ENCODE peak calls at places on chromosomes 3 and 15, in seven cellular contexts. L, Y, T, N, X, J and C are unnamed samples.
A peak's percentile ranks its signal among the peaks of the same experiment; 100 is the strongest.

GRCh38 chr15:75693501-75694240 is 19.0 kb downstream of the CSPG4 start:
- DNase-seq in L (peak; percentile 90), Y (no peak), T (peak; percentile 76), N (no peak), X (peak; percentile 84), J (no peak), C (peak; percentile 27)

GRCh38 chr3:177294221-177294620 is 96.9 kb upstream of the TBL1XR1 start:
- DNase-seq in L (no peak), Y (no peak), T (peak; percentile 69), N (no peak), X (no peak), J (no peak), C (peak; percentile 99)

GRCh38 chr3:58158427-58159153 is 52.2 kb downstream of the DNASE1L3 start:
- DNase-seq in L (no peak), Y (no peak), T (no peak), N (no peak), X (no peak), J (no peak), C (no peak)

GRCh38 chr3:147797095-147797494 is 387.9 kb downstream of the ZIC1 start:
- DNase-seq in L (no peak), Y (no peak), T (no peak), N (no peak), X (peak; percentile 64), J (no peak), C (no peak)

GRCh38 chr3:112378989-112379692 is 46.2 kb downstream of the CD200 start:
- DNase-seq in L (no peak), Y (no peak), T (peak; percentile 92), N (no peak), X (no peak), J (no peak), C (peak; percentile 99)

GRCh38 chr15:51077565-51078153 is 17.0 kb downstream of the TNFAIP8L3 start:
- DNase-seq in L (no peak), Y (peak; percentile 73), T (no peak), N (peak; percentile 71), X (peak; percentile 62), J (peak; percentile 41), C (peak; percentile 35)

GRCh38 chr3:137946341-137946973 is 63.5 kb upstream of the CLDN18 start:
- DNase-seq in L (peak; percentile 36), Y (peak; percentile 10), T (peak; percentile 71), N (peak; percentile 36), X (peak; percentile 57), J (peak; percentile 26), C (peak; percentile 77)

GRCh38 chr15:58483316-58483715 is 51.5 kb downstream of the LIPC start:
- DNase-seq in L (no peak), Y (no peak), T (no peak), N (no peak), X (no peak), J (no peak), C (no peak)

GRCh38 chr15:72306211-72306785 is 13.7 kb downstream of the CELF6 start:
- DNase-seq in L (no peak), Y (peak; percentile 9), T (peak; percentile 32), N (no peak), X (no peak), J (peak; percentile 85), C (peak; percentile 45)

DNA sequence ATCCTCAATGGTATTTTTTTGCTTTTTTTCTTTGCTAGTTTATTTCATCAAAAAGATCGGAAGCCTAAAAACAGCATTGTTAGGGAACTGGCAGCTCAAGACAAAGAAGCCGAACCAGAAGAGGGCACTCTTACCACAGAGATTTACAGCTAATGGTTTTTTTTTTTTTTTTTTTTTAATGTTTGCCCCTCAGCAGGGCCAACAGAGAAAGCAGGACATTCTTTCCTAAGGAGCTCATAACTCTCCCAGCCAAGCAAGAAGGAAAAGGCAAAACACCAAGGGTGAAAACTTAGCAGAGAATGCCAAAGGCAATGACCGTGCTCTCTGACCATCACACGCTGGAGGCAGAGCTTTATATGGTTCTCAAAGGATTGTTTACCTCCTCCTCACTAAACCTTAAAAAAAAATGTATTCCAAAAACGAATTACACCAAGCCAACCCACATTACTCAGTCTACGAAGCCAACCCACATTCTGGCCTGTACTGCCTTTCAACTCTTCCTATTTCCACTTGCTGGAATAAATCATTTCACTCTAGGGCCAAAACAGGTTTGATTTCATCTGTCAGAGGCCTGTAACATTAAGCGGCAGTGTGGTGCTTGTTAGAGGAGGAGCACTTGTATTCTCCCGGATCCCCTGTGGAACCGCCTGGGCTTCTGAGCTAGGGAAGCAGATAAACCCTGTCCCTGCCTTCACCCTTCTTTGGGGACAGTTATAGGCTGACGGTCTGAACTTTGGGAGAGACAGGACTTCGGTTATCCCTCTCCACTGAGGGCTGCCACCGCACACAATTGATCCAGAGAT is 35.6 kb upstream of the GYG1 start:
- DNase-seq in L (peak; percentile 66), Y (no peak), T (peak; percentile 95), N (no peak), X (peak; percentile 87), J (peak; percentile 36), C (peak; percentile 45)
- TF ChIP-seq CTCF in L (peak; percentile 55), Y (peak; percentile 67), T (peak; percentile 86), N (no peak), X (peak; percentile 64), J (peak; percentile 65), C (peak; percentile 51)

GRCh38 chr3:159171333-159171732 is 369.5 kb downstream of the MFSD1 start:
- DNase-seq in L (no peak), Y (no peak), T (no peak), N (no peak), X (no peak), J (no peak), C (no peak)

GRCh38 chr3:159168788-159169187 is 366.9 kb downstream of the MFSD1 start:
- DNase-seq in L (no peak), Y (no peak), T (no peak), N (no peak), X (no peak), J (no peak), C (peak; percentile 57)

GRCh38 chr3:159169828-159170227 is 368.0 kb downstream of the MFSD1 start:
- DNase-seq in L (peak; percentile 69), Y (no peak), T (peak; percentile 53), N (no peak), X (peak; percentile 82), J (no peak), C (peak; percentile 92)

GRCh38 chr3:159172473-159172872 is 370.6 kb downstream of the MFSD1 start:
- DNase-seq in L (no peak), Y (no peak), T (no peak), N (no peak), X (no peak), J (no peak), C (no peak)

DNA sequence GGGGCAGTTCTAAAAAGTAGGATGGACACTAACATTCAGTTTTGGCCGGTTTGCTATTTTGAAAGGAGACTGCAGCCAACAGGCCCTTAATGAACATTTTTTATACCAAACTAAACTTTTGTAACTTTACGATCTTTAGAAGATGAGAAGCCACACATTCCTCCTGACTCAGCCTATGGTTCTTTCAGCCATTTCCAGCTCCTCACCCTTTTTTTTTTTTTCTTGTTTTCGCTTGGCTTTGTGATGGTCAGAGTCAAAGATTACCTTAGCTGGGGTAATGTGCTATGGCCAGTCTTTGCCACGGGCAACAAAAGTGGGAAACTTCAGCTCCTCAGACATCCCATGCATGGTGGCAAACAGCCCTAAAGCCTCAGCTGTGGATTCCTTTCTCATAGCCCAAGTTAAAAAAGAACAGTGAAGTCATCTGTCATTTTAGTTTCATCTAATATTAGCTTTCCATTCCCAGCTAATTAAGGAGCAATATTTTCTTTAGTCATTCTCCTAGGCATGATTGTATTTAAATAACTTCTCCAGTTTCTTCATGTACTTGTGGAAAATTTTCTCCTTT is 368.7 kb downstream of the MFSD1 start:
- DNase-seq in L (no peak), Y (no peak), T (peak; percentile 2), N (no peak), X (no peak), J (no peak), C (no peak)
- H3K4me3 ChIP-seq in L (no peak overlapping the region), Y (no peak overlapping the region), T (no peak overlapping the region), N (no peak overlapping the region), X (no peak overlapping the region), J (no peak overlapping the region), C (no peak overlapping the region)

GRCh38 chr3:66754613-66755012 is 243.5 kb upstream of the KBTBD8 start:
- DNase-seq in L (no peak), Y (no peak), T (no peak), N (no peak), X (no peak), J (no peak), C (no peak)

GRCh38 chr3:66761093-66761780 is 236.9 kb upstream of the KBTBD8 start:
- DNase-seq in L (no peak), Y (no peak), T (peak; percentile 52), N (no peak), X (no peak), J (no peak), C (peak; percentile 84)

GRCh38 chr3:66755924-66756323 is 242.2 kb upstream of the KBTBD8 start:
- DNase-seq in L (no peak), Y (no peak), T (no peak), N (no peak), X (no peak), J (no peak), C (no peak)

GRCh38 chr3:66753670-66754069 is 244.4 kb upstream of the KBTBD8 start:
- DNase-seq in L (no peak), Y (no peak), T (no peak), N (no peak), X (no peak), J (no peak), C (no peak)

GRCh38 chr3:66756468-66757036 is 241.6 kb upstream of the KBTBD8 start:
- DNase-seq in L (no peak), Y (no peak), T (peak; percentile 40), N (no peak), X (no peak), J (no peak), C (peak; percentile 96)
- TF ChIP-seq CTCF in L (no peak), Y (no peak), T (no peak), N (no peak), X (no peak), J (no peak), C (no peak)

GRCh38 chr3:184562146-184562861 is 719 bp downstream of the EPHB3 start:
- DNase-seq in L (no peak), Y (no peak), T (no peak), N (peak; percentile 61), X (no peak), J (no peak), C (no peak)
- H3K4me3 ChIP-seq in L (peak overlapping the region; percentile 48), Y (no peak overlapping the region), T (peak overlapping the region; percentile 50), N (peak overlapping the region; percentile 35), X (no peak overlapping the region), J (peak overlapping the region; percentile 70), C (peak overlapping the region; percentile 68)

DNA sequence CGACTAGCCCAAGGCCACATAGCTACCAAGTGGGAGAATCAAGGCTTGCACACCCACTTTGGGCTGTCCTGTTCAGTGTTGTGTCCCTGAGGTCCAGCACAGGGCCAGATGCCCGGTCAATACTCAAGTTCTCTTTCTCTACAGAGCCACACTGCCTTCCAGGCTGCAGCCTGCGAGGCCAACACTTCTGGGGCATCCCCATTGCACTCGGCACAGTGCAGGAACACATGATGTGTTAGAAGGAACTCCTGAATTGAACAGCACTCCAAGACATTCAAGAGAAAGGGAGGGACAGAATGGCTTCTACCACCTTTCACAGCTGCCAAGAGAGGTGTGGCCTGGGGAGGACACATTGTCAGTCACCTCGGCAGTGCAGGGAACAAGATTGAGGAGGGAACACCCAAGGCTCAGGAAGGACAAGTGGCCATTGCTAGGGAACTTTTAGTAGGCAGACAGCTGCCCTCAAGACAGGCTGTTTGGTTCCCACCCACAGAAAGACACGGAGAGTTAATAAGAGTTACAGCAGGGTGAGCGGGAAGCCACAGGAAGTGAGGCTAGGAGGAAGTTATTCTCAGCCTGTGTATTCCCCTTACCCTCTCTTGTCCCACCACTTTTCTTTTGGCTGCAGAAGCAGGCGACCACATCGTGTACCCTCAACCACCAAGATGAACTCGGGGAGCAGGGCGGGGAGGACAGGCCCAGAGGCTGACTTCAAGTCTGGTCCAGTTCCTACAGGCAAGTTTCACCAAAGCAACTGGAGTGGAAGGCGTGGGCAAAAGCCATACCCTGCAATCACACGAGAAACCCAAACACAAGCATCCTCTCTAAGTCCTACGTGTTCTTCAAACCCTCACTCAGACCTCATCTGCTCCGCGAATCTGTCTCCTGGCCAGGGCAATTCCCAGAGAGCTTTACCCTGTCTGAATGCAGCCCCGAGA is 69.4 kb downstream of the SRGAP3 start:
- DNase-seq in L (no peak), Y (peak; percentile 24), T (no peak), N (no peak), X (no peak), J (no peak), C (no peak)
- TF ChIP-seq CTCF in L (no peak), Y (no peak), T (no peak), N (no peak), X (no peak), J (no peak), C (no peak)